ENCODE peak calls at places on chromosomes 13 and 19, in five cellular contexts. One of them, this sample, is unnamed.

GRCh38 chr13:38602261-38602660 is 84.6 kb upstream of the FREM2 start:
- DNase-seq in activated CD4-positive, alpha-beta T cell treated with anti-CD3 and anti-CD28 coated beads, Interleukin-2, amount 10 ng/mL, durations not matched to agents 7 days and 5 days: no peak
- DNase-seq in AML-193: no peak
- DNase-seq in left lung: no peak
- DNase-seq in hypothalamus: no peak
- DNase-seq in this sample: no peak

GRCh38 chr13:28185256-28185655 is 46.9 kb downstream of the PAN3 start:
- DNase-seq in AML-193: no peak
- DNase-seq in hypothalamus: no peak
- DNase-seq in activated CD4-positive, alpha-beta T cell treated with anti-CD3 and anti-CD28 coated beads, Interleukin-2, amount 10 ng/mL, durations not matched to agents 7 days and 5 days: no peak
- DNase-seq in left lung: no peak
- DNase-seq in this sample: no peak

GRCh38 chr13:26299168-26299788 is 45.3 kb downstream of the CDK8 start:
- DNase-seq in left lung: no peak
- DNase-seq in hypothalamus: no peak
- DNase-seq in activated CD4-positive, alpha-beta T cell treated with anti-CD3 and anti-CD28 coated beads, Interleukin-2, amount 10 ng/mL, durations not matched to agents 7 days and 5 days: no peak
- DNase-seq in AML-193: no peak
- DNase-seq in this sample: no peak

GRCh38 chr13:31234729-31235128 is 35.0 kb downstream of the B3GLCT start:
- DNase-seq in activated CD4-positive, alpha-beta T cell treated with anti-CD3 and anti-CD28 coated beads, Interleukin-2, amount 10 ng/mL, durations not matched to agents 7 days and 5 days: no peak
- DNase-seq in hypothalamus: no peak
- DNase-seq in AML-193: no peak
- DNase-seq in left lung: no peak
- DNase-seq in this sample: no peak

GRCh38 chr19:6979341-6979740 is 41.9 kb downstream of the MBD3L2B start:
- DNase-seq in hypothalamus: no peak
- DNase-seq in left lung: no peak
- DNase-seq in AML-193: no peak
- DNase-seq in activated CD4-positive, alpha-beta T cell treated with anti-CD3 and anti-CD28 coated beads, Interleukin-2, amount 10 ng/mL, durations not matched to agents 7 days and 5 days: no peak
- DNase-seq in this sample: no peak

GRCh38 chr19:821976-822773 is 420 bp upstream of the PLPPR3 start:
- DNase-seq in AML-193: no peak
- DNase-seq in activated CD4-positive, alpha-beta T cell treated with anti-CD3 and anti-CD28 coated beads, Interleukin-2, amount 10 ng/mL, durations not matched to agents 7 days and 5 days: no peak
- DNase-seq in hypothalamus: no peak
- DNase-seq in left lung: no peak
- DNase-seq in this sample: no peak

GRCh38 chr13:32426191-32426980 is 1.5 kb downstream of the N4BP2L1 start:
- DNase-seq in hypothalamus: no peak
- DNase-seq in AML-193: peak
- DNase-seq in activated CD4-positive, alpha-beta T cell treated with anti-CD3 and anti-CD28 coated beads, Interleukin-2, amount 10 ng/mL, durations not matched to agents 7 days and 5 days: peak
- DNase-seq in left lung: no peak
- DNase-seq in this sample: no peak

GRCh38 chr19:24086974-24087595 is at the start of gene ZNF254:
- DNase-seq in activated CD4-positive, alpha-beta T cell treated with anti-CD3 and anti-CD28 coated beads, Interleukin-2, amount 10 ng/mL, durations not matched to agents 7 days and 5 days: peak
- DNase-seq in left lung: peak
- DNase-seq in AML-193: peak
- DNase-seq in hypothalamus: peak
- DNase-seq in this sample: peak

GRCh38 chr13:113091891-113092775 is 13.5 kb upstream of the F7 start:
- DNase-seq in activated CD4-positive, alpha-beta T cell treated with anti-CD3 and anti-CD28 coated beads, Interleukin-2, amount 10 ng/mL, durations not matched to agents 7 days and 5 days: no peak
- DNase-seq in hypothalamus: no peak
- DNase-seq in AML-193: no peak
- DNase-seq in left lung: no peak
- DNase-seq in this sample: peak

GRCh38 chr13:53092931-53093330 is 64.3 kb downstream of the OLFM4 start:
- DNase-seq in activated CD4-positive, alpha-beta T cell treated with anti-CD3 and anti-CD28 coated beads, Interleukin-2, amount 10 ng/mL, durations not matched to agents 7 days and 5 days: no peak
- DNase-seq in hypothalamus: no peak
- DNase-seq in left lung: no peak
- DNase-seq in AML-193: no peak
- DNase-seq in this sample: no peak

GRCh38 chr19:50723069-50723468 is at the start of gene CLEC11A:
- DNase-seq in hypothalamus: no peak
- DNase-seq in activated CD4-positive, alpha-beta T cell treated with anti-CD3 and anti-CD28 coated beads, Interleukin-2, amount 10 ng/mL, durations not matched to agents 7 days and 5 days: no peak
- DNase-seq in AML-193: no peak
- DNase-seq in left lung: peak
- DNase-seq in this sample: no peak

GRCh38 chr19:38816131-38816750 is 3.5 kb upstream of the LGALS4 start:
- DNase-seq in activated CD4-positive, alpha-beta T cell treated with anti-CD3 and anti-CD28 coated beads, Interleukin-2, amount 10 ng/mL, durations not matched to agents 7 days and 5 days: no peak
- DNase-seq in AML-193: no peak
- DNase-seq in hypothalamus: no peak
- DNase-seq in left lung: no peak
- DNase-seq in this sample: no peak

GRCh38 chr19:14686411-14686810 is 3.4 kb upstream of the ZNF333 start:
- DNase-seq in activated CD4-positive, alpha-beta T cell treated with anti-CD3 and anti-CD28 coated beads, Interleukin-2, amount 10 ng/mL, durations not matched to agents 7 days and 5 days: peak
- DNase-seq in AML-193: peak
- DNase-seq in hypothalamus: no peak
- DNase-seq in left lung: no peak
- DNase-seq in this sample: no peak

GRCh38 chr19:29549105-29550070 is 23.6 kb downstream of the VSTM2B start:
- DNase-seq in left lung: no peak
- DNase-seq in activated CD4-positive, alpha-beta T cell treated with anti-CD3 and anti-CD28 coated beads, Interleukin-2, amount 10 ng/mL, durations not matched to agents 7 days and 5 days: no peak
- DNase-seq in hypothalamus: no peak
- DNase-seq in AML-193: no peak
- DNase-seq in this sample: no peak

GRCh38 chr13:106467406-106468122 is 67.9 kb downstream of the EFNB2 start:
- DNase-seq in activated CD4-positive, alpha-beta T cell treated with anti-CD3 and anti-CD28 coated beads, Interleukin-2, amount 10 ng/mL, durations not matched to agents 7 days and 5 days: no peak
- DNase-seq in AML-193: no peak
- DNase-seq in hypothalamus: no peak
- DNase-seq in left lung: no peak
- DNase-seq in this sample: no peak

GRCh38 chr13:24877531-24877930 is 113.6 kb downstream of the RNF17 start:
- DNase-seq in AML-193: no peak
- DNase-seq in activated CD4-positive, alpha-beta T cell treated with anti-CD3 and anti-CD28 coated beads, Interleukin-2, amount 10 ng/mL, durations not matched to agents 7 days and 5 days: no peak
- DNase-seq in hypothalamus: no peak
- DNase-seq in left lung: no peak
- DNase-seq in this sample: no peak

GRCh38 chr19:4338441-4339350 is at the start of gene STAP2:
- DNase-seq in AML-193: no peak
- DNase-seq in activated CD4-positive, alpha-beta T cell treated with anti-CD3 and anti-CD28 coated beads, Interleukin-2, amount 10 ng/mL, durations not matched to agents 7 days and 5 days: peak
- DNase-seq in hypothalamus: no peak
- DNase-seq in left lung: no peak
- DNase-seq in this sample: no peak

GRCh38 chr19:42422576-42423461 is 4.4 kb downstream of the LIPE start:
- DNase-seq in activated CD4-positive, alpha-beta T cell treated with anti-CD3 and anti-CD28 coated beads, Interleukin-2, amount 10 ng/mL, durations not matched to agents 7 days and 5 days: peak
- DNase-seq in hypothalamus: no peak
- DNase-seq in left lung: no peak
- DNase-seq in AML-193: peak
- DNase-seq in this sample: no peak

GRCh38 chr19:17281391-17282304 is at the start of gene ANKLE1:
- DNase-seq in activated CD4-positive, alpha-beta T cell treated with anti-CD3 and anti-CD28 coated beads, Interleukin-2, amount 10 ng/mL, durations not matched to agents 7 days and 5 days: no peak
- DNase-seq in hypothalamus: no peak
- DNase-seq in AML-193: peak
- DNase-seq in left lung: no peak
- DNase-seq in this sample: peak

GRCh38 chr13:33679658-33680012 is 138.3 kb upstream of the RFC3 start:
- DNase-seq in left lung: no peak
- DNase-seq in AML-193: no peak
- DNase-seq in hypothalamus: no peak
- DNase-seq in activated CD4-positive, alpha-beta T cell treated with anti-CD3 and anti-CD28 coated beads, Interleukin-2, amount 10 ng/mL, durations not matched to agents 7 days and 5 days: no peak
- DNase-seq in this sample: no peak

GRCh38 chr19:34131100-34131499 is 41.2 kb upstream of the LSM14A start:
- DNase-seq in AML-193: no peak
- DNase-seq in left lung: no peak
- DNase-seq in hypothalamus: no peak
- DNase-seq in activated CD4-positive, alpha-beta T cell treated with anti-CD3 and anti-CD28 coated beads, Interleukin-2, amount 10 ng/mL, durations not matched to agents 7 days and 5 days: no peak
- DNase-seq in this sample: no peak

GRCh38 chr19:15180451-15181390 is 20.1 kb downstream of the NOTCH3 start:
- DNase-seq in hypothalamus: no peak
- DNase-seq in activated CD4-positive, alpha-beta T cell treated with anti-CD3 and anti-CD28 coated beads, Interleukin-2, amount 10 ng/mL, durations not matched to agents 7 days and 5 days: no peak
- DNase-seq in AML-193: no peak
- DNase-seq in left lung: peak
- DNase-seq in this sample: no peak

GRCh38 chr13:28355822-28356371 is 139.0 kb downstream of the FLT1 start:
- DNase-seq in AML-193: no peak
- DNase-seq in activated CD4-positive, alpha-beta T cell treated with anti-CD3 and anti-CD28 coated beads, Interleukin-2, amount 10 ng/mL, durations not matched to agents 7 days and 5 days: peak
- DNase-seq in hypothalamus: no peak
- DNase-seq in left lung: no peak
- DNase-seq in this sample: no peak

GRCh38 chr13:21677075-21677628 is 6.3 kb downstream of the FGF9 start:
- DNase-seq in AML-193: no peak
- DNase-seq in left lung: no peak
- DNase-seq in hypothalamus: no peak
- DNase-seq in activated CD4-positive, alpha-beta T cell treated with anti-CD3 and anti-CD28 coated beads, Interleukin-2, amount 10 ng/mL, durations not matched to agents 7 days and 5 days: no peak
- DNase-seq in this sample: no peak

GRCh38 chr13:20901668-20902437 is 693 bp downstream of the XPO4 start:
- DNase-seq in left lung: peak
- DNase-seq in hypothalamus: no peak
- DNase-seq in activated CD4-positive, alpha-beta T cell treated with anti-CD3 and anti-CD28 coated beads, Interleukin-2, amount 10 ng/mL, durations not matched to agents 7 days and 5 days: peak
- DNase-seq in AML-193: peak
- DNase-seq in this sample: no peak

GRCh38 chr19:6800991-6801396 is 28.5 kb downstream of the VAV1 start:
- DNase-seq in activated CD4-positive, alpha-beta T cell treated with anti-CD3 and anti-CD28 coated beads, Interleukin-2, amount 10 ng/mL, durations not matched to agents 7 days and 5 days: peak
- DNase-seq in left lung: no peak
- DNase-seq in AML-193: no peak
- DNase-seq in hypothalamus: no peak
- DNase-seq in this sample: peak

GRCh38 chr13:25186187-25186586 is 14.1 kb upstream of the AMER2 start:
- DNase-seq in hypothalamus: no peak
- DNase-seq in left lung: no peak
- DNase-seq in activated CD4-positive, alpha-beta T cell treated with anti-CD3 and anti-CD28 coated beads, Interleukin-2, amount 10 ng/mL, durations not matched to agents 7 days and 5 days: no peak
- DNase-seq in AML-193: no peak
- DNase-seq in this sample: no peak

GRCh38 chr13:40598599-40598998 is 67.8 kb downstream of the FOXO1 start:
- DNase-seq in AML-193: no peak
- DNase-seq in activated CD4-positive, alpha-beta T cell treated with anti-CD3 and anti-CD28 coated beads, Interleukin-2, amount 10 ng/mL, durations not matched to agents 7 days and 5 days: no peak
- DNase-seq in left lung: no peak
- DNase-seq in hypothalamus: no peak
- DNase-seq in this sample: no peak

GRCh38 chr19:35347171-35347929 is at the start of gene FFAR1:
- DNase-seq in activated CD4-positive, alpha-beta T cell treated with anti-CD3 and anti-CD28 coated beads, Interleukin-2, amount 10 ng/mL, durations not matched to agents 7 days and 5 days: peak
- DNase-seq in hypothalamus: no peak
- DNase-seq in left lung: no peak
- DNase-seq in AML-193: peak
- DNase-seq in this sample: no peak

GRCh38 chr19:14526423-14526822 is 3.0 kb upstream of the TECR start:
- DNase-seq in activated CD4-positive, alpha-beta T cell treated with anti-CD3 and anti-CD28 coated beads, Interleukin-2, amount 10 ng/mL, durations not matched to agents 7 days and 5 days: no peak
- DNase-seq in hypothalamus: no peak
- DNase-seq in left lung: no peak
- DNase-seq in AML-193: no peak
- DNase-seq in this sample: no peak

GRCh38 chr19:32318884-32319520 is 26.4 kb upstream of the ZNF507 start:
- DNase-seq in left lung: no peak
- DNase-seq in activated CD4-positive, alpha-beta T cell treated with anti-CD3 and anti-CD28 coated beads, Interleukin-2, amount 10 ng/mL, durations not matched to agents 7 days and 5 days: no peak
- DNase-seq in hypothalamus: no peak
- DNase-seq in AML-193: peak
- DNase-seq in this sample: no peak

GRCh38 chr19:33401683-33402420 is 28.3 kb downstream of the CEBPG start:
- DNase-seq in hypothalamus: no peak
- DNase-seq in AML-193: no peak
- DNase-seq in activated CD4-positive, alpha-beta T cell treated with anti-CD3 and anti-CD28 coated beads, Interleukin-2, amount 10 ng/mL, durations not matched to agents 7 days and 5 days: no peak
- DNase-seq in left lung: peak
- DNase-seq in this sample: no peak

GRCh38 chr19:13803038-13803437 is 7.8 kb downstream of the ZSWIM4 start:
- DNase-seq in AML-193: no peak
- DNase-seq in hypothalamus: no peak
- DNase-seq in left lung: no peak
- DNase-seq in activated CD4-positive, alpha-beta T cell treated with anti-CD3 and anti-CD28 coated beads, Interleukin-2, amount 10 ng/mL, durations not matched to agents 7 days and 5 days: no peak
- DNase-seq in this sample: no peak

GRCh38 chr13:40074338-40074737 is 418.9 kb downstream of the COG6 start:
- DNase-seq in AML-193: no peak
- DNase-seq in activated CD4-positive, alpha-beta T cell treated with anti-CD3 and anti-CD28 coated beads, Interleukin-2, amount 10 ng/mL, durations not matched to agents 7 days and 5 days: no peak
- DNase-seq in left lung: no peak
- DNase-seq in hypothalamus: no peak
- DNase-seq in this sample: no peak

GRCh38 chr19:16067205-16067938 is 8.9 kb upstream of the TPM4 start:
- DNase-seq in hypothalamus: no peak
- DNase-seq in AML-193: no peak
- DNase-seq in activated CD4-positive, alpha-beta T cell treated with anti-CD3 and anti-CD28 coated beads, Interleukin-2, amount 10 ng/mL, durations not matched to agents 7 days and 5 days: no peak
- DNase-seq in left lung: peak
- DNase-seq in this sample: peak

GRCh38 chr19:14405758-14406644 is 13.1 kb downstream of the DDX39A start:
- DNase-seq in activated CD4-positive, alpha-beta T cell treated with anti-CD3 and anti-CD28 coated beads, Interleukin-2, amount 10 ng/mL, durations not matched to agents 7 days and 5 days: peak
- DNase-seq in hypothalamus: peak
- DNase-seq in left lung: peak
- DNase-seq in AML-193: peak
- DNase-seq in this sample: peak

GRCh38 chr19:13573268-13573667 is 67.0 kb upstream of the CACNA1A start:
- DNase-seq in AML-193: no peak
- DNase-seq in left lung: no peak
- DNase-seq in activated CD4-positive, alpha-beta T cell treated with anti-CD3 and anti-CD28 coated beads, Interleukin-2, amount 10 ng/mL, durations not matched to agents 7 days and 5 days: no peak
- DNase-seq in hypothalamus: no peak
- DNase-seq in this sample: no peak

GRCh38 chr13:26253262-26253786 is 605 bp upstream of the CDK8 start:
- DNase-seq in hypothalamus: no peak
- DNase-seq in left lung: no peak
- DNase-seq in AML-193: peak
- DNase-seq in activated CD4-positive, alpha-beta T cell treated with anti-CD3 and anti-CD28 coated beads, Interleukin-2, amount 10 ng/mL, durations not matched to agents 7 days and 5 days: no peak
- DNase-seq in this sample: no peak

GRCh38 chr19:30799854-30800755 is 427.9 kb downstream of the ZNF536 start:
- DNase-seq in hypothalamus: no peak
- DNase-seq in left lung: peak
- DNase-seq in AML-193: no peak
- DNase-seq in activated CD4-positive, alpha-beta T cell treated with anti-CD3 and anti-CD28 coated beads, Interleukin-2, amount 10 ng/mL, durations not matched to agents 7 days and 5 days: peak
- DNase-seq in this sample: no peak

GRCh38 chr19:21483589-21484170 is 21.7 kb upstream of the ZNF429 start:
- DNase-seq in hypothalamus: no peak
- DNase-seq in AML-193: peak
- DNase-seq in activated CD4-positive, alpha-beta T cell treated with anti-CD3 and anti-CD28 coated beads, Interleukin-2, amount 10 ng/mL, durations not matched to agents 7 days and 5 days: peak
- DNase-seq in left lung: peak
- DNase-seq in this sample: no peak

This sample was measured in RWPE2.